ENCODE peak calls at places on chromosomes 6 and 20, in nine cellular contexts. One of them, this sample, is unnamed.
A peak's percentile ranks its signal among the peaks of the same experiment; 100 is the strongest.

GRCh38 chr6:3425574-3425973 is 31.3 kb downstream of the SLC22A23 start:
- DNase-seq in nephron progenitor cell: no peak
- DNase-seq in lower lobe of right lung: no peak
- DNase-seq in H1: no peak
- DNase-seq in activated gamma-delta T cell: no peak
- DNase-seq in EL: no peak
- DNase-seq in naive B cell: no peak
- DNase-seq in CD8-positive, alpha-beta memory T cell: no peak
- DNase-seq in progenitor cell of endocrine pancreas: no peak
- DNase-seq in this sample: no peak

GRCh38 chr6:163863565-163863964 is 449.0 kb downstream of the QKI start:
- DNase-seq in nephron progenitor cell: no peak
- DNase-seq in lower lobe of right lung: no peak
- DNase-seq in H1: no peak
- DNase-seq in activated gamma-delta T cell: no peak
- DNase-seq in EL: no peak
- DNase-seq in naive B cell: no peak
- DNase-seq in CD8-positive, alpha-beta memory T cell: no peak
- DNase-seq in progenitor cell of endocrine pancreas: no peak
- DNase-seq in this sample: no peak

GRCh38 chr6:4356899-4357659 is 221.7 kb upstream of the ECI2 start:
- DNase-seq in nephron progenitor cell: no peak
- DNase-seq in lower lobe of right lung: no peak
- DNase-seq in H1: no peak
- DNase-seq in activated gamma-delta T cell: no peak
- DNase-seq in EL: no peak
- DNase-seq in naive B cell: no peak
- DNase-seq in CD8-positive, alpha-beta memory T cell: no peak
- DNase-seq in progenitor cell of endocrine pancreas: no peak
- DNase-seq in this sample: no peak

GRCh38 chr6:44010411-44011349 is 116.6 kb downstream of the MRPL14 start:
- DNase-seq in nephron progenitor cell: no peak
- DNase-seq in lower lobe of right lung: no peak
- DNase-seq in H1: no peak
- DNase-seq in activated gamma-delta T cell: no peak
- DNase-seq in EL: peak; percentile 99
- DNase-seq in naive B cell: no peak
- DNase-seq in CD8-positive, alpha-beta memory T cell: no peak
- DNase-seq in progenitor cell of endocrine pancreas: no peak
- DNase-seq in this sample: no peak

GRCh38 chr6:113476937-113477839 is 380.0 kb upstream of the MARCKS start:
- DNase-seq in nephron progenitor cell: no peak
- DNase-seq in lower lobe of right lung: no peak
- DNase-seq in H1: no peak
- DNase-seq in activated gamma-delta T cell: no peak
- DNase-seq in EL: peak; percentile 54
- DNase-seq in naive B cell: no peak
- DNase-seq in CD8-positive, alpha-beta memory T cell: no peak
- DNase-seq in progenitor cell of endocrine pancreas: no peak
- DNase-seq in this sample: no peak

GRCh38 chr20:14067631-14068030 is 72.3 kb downstream of the MACROD2 start:
- DNase-seq in nephron progenitor cell: no peak
- DNase-seq in lower lobe of right lung: no peak
- DNase-seq in H1: no peak
- DNase-seq in activated gamma-delta T cell: no peak
- DNase-seq in EL: no peak
- DNase-seq in naive B cell: no peak
- DNase-seq in CD8-positive, alpha-beta memory T cell: no peak
- DNase-seq in progenitor cell of endocrine pancreas: no peak
- DNase-seq in this sample: no peak

GRCh38 chr6:137819740-137820139 is 47.3 kb upstream of the TNFAIP3 start:
- DNase-seq in nephron progenitor cell: no peak
- DNase-seq in lower lobe of right lung: no peak
- DNase-seq in H1: no peak
- DNase-seq in activated gamma-delta T cell: no peak
- DNase-seq in EL: no peak
- DNase-seq in naive B cell: peak; percentile 43
- DNase-seq in CD8-positive, alpha-beta memory T cell: peak; percentile 76
- DNase-seq in progenitor cell of endocrine pancreas: no peak
- DNase-seq in this sample: no peak

GRCh38 chr20:56359212-56360132 is 698 bp downstream of the FAM210B start:
- DNase-seq in nephron progenitor cell: peak; percentile 38
- DNase-seq in lower lobe of right lung: peak; percentile 71
- DNase-seq in H1: peak; percentile 58
- DNase-seq in activated gamma-delta T cell: no peak
- DNase-seq in EL: peak; percentile 77
- DNase-seq in naive B cell: no peak
- DNase-seq in CD8-positive, alpha-beta memory T cell: no peak
- DNase-seq in progenitor cell of endocrine pancreas: peak; percentile 12
- DNase-seq in this sample: no peak

GRCh38 chr6:121971886-121972285 is 427.6 kb upstream of the HSF2 start:
- DNase-seq in nephron progenitor cell: no peak
- DNase-seq in lower lobe of right lung: no peak
- DNase-seq in H1: no peak
- DNase-seq in activated gamma-delta T cell: no peak
- DNase-seq in EL: peak; percentile 54
- DNase-seq in naive B cell: no peak
- DNase-seq in CD8-positive, alpha-beta memory T cell: no peak
- DNase-seq in progenitor cell of endocrine pancreas: no peak
- DNase-seq in this sample: no peak

GRCh38 chr6:146666909-146667308 is 68.1 kb downstream of the ADGB start:
- DNase-seq in nephron progenitor cell: no peak
- DNase-seq in lower lobe of right lung: no peak
- DNase-seq in H1: no peak
- DNase-seq in activated gamma-delta T cell: no peak
- DNase-seq in EL: no peak
- DNase-seq in naive B cell: no peak
- DNase-seq in CD8-positive, alpha-beta memory T cell: no peak
- DNase-seq in progenitor cell of endocrine pancreas: no peak
- DNase-seq in this sample: no peak

GRCh38 chr6:109486068-109486467 is 3.0 kb upstream of the ZBTB24 start:
- DNase-seq in nephron progenitor cell: no peak
- DNase-seq in lower lobe of right lung: no peak
- DNase-seq in H1: no peak
- DNase-seq in activated gamma-delta T cell: no peak
- DNase-seq in EL: no peak
- DNase-seq in naive B cell: no peak
- DNase-seq in CD8-positive, alpha-beta memory T cell: no peak
- DNase-seq in progenitor cell of endocrine pancreas: no peak
- DNase-seq in this sample: no peak

GRCh38 chr20:1150218-1150617 is 31.8 kb downstream of the PSMF1 start:
- DNase-seq in nephron progenitor cell: no peak
- DNase-seq in lower lobe of right lung: no peak
- DNase-seq in H1: no peak
- DNase-seq in activated gamma-delta T cell: no peak
- DNase-seq in EL: no peak
- DNase-seq in naive B cell: no peak
- DNase-seq in CD8-positive, alpha-beta memory T cell: no peak
- DNase-seq in progenitor cell of endocrine pancreas: no peak
- DNase-seq in this sample: no peak

GRCh38 chr6:14706378-14706929 is 539.4 kb upstream of the JARID2 start:
- DNase-seq in nephron progenitor cell: no peak
- DNase-seq in lower lobe of right lung: peak; percentile 48
- DNase-seq in H1: no peak
- DNase-seq in activated gamma-delta T cell: no peak
- DNase-seq in EL: peak; percentile 99
- DNase-seq in naive B cell: no peak
- DNase-seq in CD8-positive, alpha-beta memory T cell: no peak
- DNase-seq in progenitor cell of endocrine pancreas: no peak
- DNase-seq in this sample: no peak

GRCh38 chr6:147974376-147974775 is 368.3 kb upstream of the SASH1 start:
- DNase-seq in nephron progenitor cell: no peak
- DNase-seq in lower lobe of right lung: no peak
- DNase-seq in H1: no peak
- DNase-seq in activated gamma-delta T cell: no peak
- DNase-seq in EL: peak; percentile 82
- DNase-seq in naive B cell: no peak
- DNase-seq in CD8-positive, alpha-beta memory T cell: no peak
- DNase-seq in progenitor cell of endocrine pancreas: no peak
- DNase-seq in this sample: no peak

GRCh38 chr6:3825851-3826581 is 23.2 kb upstream of the FAM50B start:
- DNase-seq in nephron progenitor cell: no peak
- DNase-seq in lower lobe of right lung: peak; percentile 85
- DNase-seq in H1: no peak
- DNase-seq in activated gamma-delta T cell: no peak
- DNase-seq in EL: peak; percentile 99
- DNase-seq in naive B cell: no peak
- DNase-seq in CD8-positive, alpha-beta memory T cell: no peak
- DNase-seq in progenitor cell of endocrine pancreas: no peak
- DNase-seq in this sample: no peak

GRCh38 chr20:38473353-38473795 is 731 bp downstream of the RALGAPB start:
- DNase-seq in nephron progenitor cell: no peak
- DNase-seq in lower lobe of right lung: no peak
- DNase-seq in H1: no peak
- DNase-seq in activated gamma-delta T cell: no peak
- DNase-seq in EL: peak; percentile 41
- DNase-seq in naive B cell: no peak
- DNase-seq in CD8-positive, alpha-beta memory T cell: no peak
- DNase-seq in progenitor cell of endocrine pancreas: no peak
- DNase-seq in this sample: no peak

GRCh38 chr20:24620937-24621519 is 151.6 kb downstream of the SYNDIG1 start:
- DNase-seq in nephron progenitor cell: no peak
- DNase-seq in lower lobe of right lung: no peak
- DNase-seq in H1: no peak
- DNase-seq in activated gamma-delta T cell: no peak
- DNase-seq in EL: no peak
- DNase-seq in naive B cell: no peak
- DNase-seq in CD8-positive, alpha-beta memory T cell: no peak
- DNase-seq in progenitor cell of endocrine pancreas: no peak
- DNase-seq in this sample: no peak

GRCh38 chr20:38724603-38725457 is 544 bp downstream of the SLC32A1 start:
- DNase-seq in nephron progenitor cell: peak; percentile 41
- DNase-seq in lower lobe of right lung: no peak
- DNase-seq in H1: peak; percentile 80
- DNase-seq in activated gamma-delta T cell: no peak
- DNase-seq in EL: no peak
- DNase-seq in naive B cell: no peak
- DNase-seq in CD8-positive, alpha-beta memory T cell: no peak
- DNase-seq in progenitor cell of endocrine pancreas: no peak
- DNase-seq in this sample: no peak

GRCh38 chr6:111210074-111210729 is 122.9 kb downstream of the SLC16A10 start:
- DNase-seq in nephron progenitor cell: peak; percentile 13
- DNase-seq in lower lobe of right lung: no peak
- DNase-seq in H1: peak; percentile 49
- DNase-seq in activated gamma-delta T cell: no peak
- DNase-seq in EL: peak; percentile 66
- DNase-seq in naive B cell: peak; percentile 24
- DNase-seq in CD8-positive, alpha-beta memory T cell: peak; percentile 57
- DNase-seq in progenitor cell of endocrine pancreas: no peak
- DNase-seq in this sample: no peak

GRCh38 chr6:150043501-150044412 is 18.4 kb upstream of the RAET1L start:
- DNase-seq in nephron progenitor cell: no peak
- DNase-seq in lower lobe of right lung: no peak
- DNase-seq in H1: no peak
- DNase-seq in activated gamma-delta T cell: no peak
- DNase-seq in EL: no peak
- DNase-seq in naive B cell: no peak
- DNase-seq in CD8-positive, alpha-beta memory T cell: no peak
- DNase-seq in progenitor cell of endocrine pancreas: no peak
- DNase-seq in this sample: no peak

GRCh38 chr6:5079692-5080091 is 5.4 kb upstream of the PPP1R3G start:
- DNase-seq in nephron progenitor cell: no peak
- DNase-seq in lower lobe of right lung: no peak
- DNase-seq in H1: no peak
- DNase-seq in activated gamma-delta T cell: no peak
- DNase-seq in EL: no peak
- DNase-seq in naive B cell: no peak
- DNase-seq in CD8-positive, alpha-beta memory T cell: no peak
- DNase-seq in progenitor cell of endocrine pancreas: no peak
- DNase-seq in this sample: no peak

GRCh38 chr6:133799043-133799442 is 89.9 kb upstream of the TCF21 start:
- DNase-seq in nephron progenitor cell: no peak
- DNase-seq in lower lobe of right lung: no peak
- DNase-seq in H1: no peak
- DNase-seq in activated gamma-delta T cell: no peak
- DNase-seq in EL: no peak
- DNase-seq in naive B cell: no peak
- DNase-seq in CD8-positive, alpha-beta memory T cell: no peak
- DNase-seq in progenitor cell of endocrine pancreas: no peak
- DNase-seq in this sample: no peak

GRCh38 chr20:44442298-44443070 is 33.2 kb upstream of the TTPAL start:
- DNase-seq in nephron progenitor cell: no peak
- DNase-seq in lower lobe of right lung: no peak
- DNase-seq in H1: no peak
- DNase-seq in activated gamma-delta T cell: no peak
- DNase-seq in EL: no peak
- DNase-seq in naive B cell: no peak
- DNase-seq in CD8-positive, alpha-beta memory T cell: no peak
- DNase-seq in progenitor cell of endocrine pancreas: no peak
- DNase-seq in this sample: no peak

GRCh38 chr20:61134286-61135035 is 117.6 kb upstream of the CDH4 start:
- DNase-seq in nephron progenitor cell: no peak
- DNase-seq in lower lobe of right lung: no peak
- DNase-seq in H1: no peak
- DNase-seq in activated gamma-delta T cell: no peak
- DNase-seq in EL: no peak
- DNase-seq in naive B cell: no peak
- DNase-seq in CD8-positive, alpha-beta memory T cell: no peak
- DNase-seq in progenitor cell of endocrine pancreas: no peak
- DNase-seq in this sample: no peak

GRCh38 chr6:49933526-49933925 is 30.4 kb downstream of the DEFB114 start:
- DNase-seq in nephron progenitor cell: no peak
- DNase-seq in lower lobe of right lung: peak; percentile 29
- DNase-seq in H1: no peak
- DNase-seq in activated gamma-delta T cell: no peak
- DNase-seq in EL: no peak
- DNase-seq in naive B cell: no peak
- DNase-seq in CD8-positive, alpha-beta memory T cell: no peak
- DNase-seq in progenitor cell of endocrine pancreas: no peak
- DNase-seq in this sample: no peak

GRCh38 chr20:50267041-50267865 is 76.6 kb downstream of the CEBPB start:
- DNase-seq in nephron progenitor cell: no peak
- DNase-seq in lower lobe of right lung: peak; percentile 85
- DNase-seq in H1: peak; percentile 72
- DNase-seq in activated gamma-delta T cell: no peak
- DNase-seq in EL: peak; percentile 39
- DNase-seq in naive B cell: no peak
- DNase-seq in CD8-positive, alpha-beta memory T cell: no peak
- DNase-seq in progenitor cell of endocrine pancreas: no peak
- DNase-seq in this sample: no peak

GRCh38 chr6:35078896-35079295 is 62.2 kb downstream of the TCP11 start:
- DNase-seq in nephron progenitor cell: no peak
- DNase-seq in lower lobe of right lung: no peak
- DNase-seq in H1: no peak
- DNase-seq in activated gamma-delta T cell: no peak
- DNase-seq in EL: no peak
- DNase-seq in naive B cell: no peak
- DNase-seq in CD8-positive, alpha-beta memory T cell: no peak
- DNase-seq in progenitor cell of endocrine pancreas: no peak
- DNase-seq in this sample: no peak

GRCh38 chr6:169473663-169474062 is 220.0 kb upstream of the THBS2 start:
- DNase-seq in nephron progenitor cell: no peak
- DNase-seq in lower lobe of right lung: no peak
- DNase-seq in H1: no peak
- DNase-seq in activated gamma-delta T cell: no peak
- DNase-seq in EL: no peak
- DNase-seq in naive B cell: no peak
- DNase-seq in CD8-positive, alpha-beta memory T cell: no peak
- DNase-seq in progenitor cell of endocrine pancreas: no peak
- DNase-seq in this sample: no peak